ENCODE peak calls at places on chromosomes 5 and 9, in nine cellular contexts. B is progenitor cell of endocrine pancreas, N is ovary, K is HCT116, Q is BJ, D is RWPE1, V is B cell, U is epithelial cell of esophagus, L is uterus. M is an unnamed sample.

GRCh38 chr5:103589416-103590175 is 27.0 kb upstream of the NUDT12 start:
- DNase-seq in U (no peak), K (no peak), D (no peak), N (no peak), V (no peak), B (no peak), L (no peak), Q (no peak), M (no peak)

GRCh38 chr9:99027414-99027813 is 77.5 kb upstream of the TGFBR1 start:
- DNase-seq in K (no peak), N (no peak), V (no peak), U (no peak), B (no peak), Q (no peak), L (no peak), D (no peak), M (no peak)

GRCh38 chr9:77495834-77496671 is 152.1 kb downstream of the GNA14 start:
- DNase-seq in K (no peak), L (peak), U (peak), Q (peak), B (no peak), N (no peak), V (no peak), D (peak), M (no peak)

GRCh38 chr5:149959406-149960236 is 937 bp upstream of the SLC26A2 start:
- DNase-seq in U (peak), L (no peak), V (peak), N (peak), K (peak), Q (no peak), D (peak), B (no peak), M (no peak)

GRCh38 chr5:65481171-65481575 is 547 bp downstream of the ADAMTS6 start:
- DNase-seq in N (no peak), D (no peak), U (no peak), B (no peak), K (no peak), L (no peak), V (no peak), Q (no peak), M (no peak)

GRCh38 chr5:69288069-69288468 is 44.5 kb downstream of the CCDC125 start:
- DNase-seq in B (no peak), V (no peak), U (no peak), D (no peak), N (no peak), Q (no peak), K (no peak), L (no peak), M (no peak)

GRCh38 chr5:42950466-42951168 is 89.5 kb downstream of the ANXA2R start:
- DNase-seq in D (peak), V (peak), L (peak), B (no peak), Q (peak), K (peak), U (peak), N (peak), M (peak)

GRCh38 chr9:36625006-36625600 is 52.4 kb downstream of the MELK start:
- DNase-seq in U (peak), Q (no peak), D (peak), L (peak), B (no peak), V (no peak), K (peak), N (peak), M (no peak)

GRCh38 chr9:97854696-97855485 is 1.9 kb downstream of the FOXE1 start:
- DNase-seq in B (no peak), L (no peak), N (no peak), U (no peak), K (no peak), D (no peak), V (no peak), Q (no peak), M (no peak)

GRCh38 chr5:32450952-32451351 is 6.4 kb upstream of the ZFR start:
- DNase-seq in D (no peak), N (no peak), L (no peak), Q (no peak), K (peak), B (no peak), U (peak), V (no peak), M (no peak)

GRCh38 chr5:42403236-42403635 is 20.0 kb upstream of the GHR start:
- DNase-seq in B (no peak), V (no peak), D (no peak), U (no peak), L (no peak), Q (no peak), N (no peak), K (no peak), M (no peak)

GRCh38 chr5:91928751-91929521 is 545.8 kb upstream of the ARRDC3 start:
- DNase-seq in V (no peak), N (no peak), B (no peak), U (peak), Q (no peak), D (peak), K (peak), L (no peak), M (no peak)

GRCh38 chr5:137254153-137254552 is 245.0 kb downstream of the SPOCK1 start:
- DNase-seq in Q (peak), N (no peak), K (no peak), L (no peak), U (no peak), D (no peak), B (no peak), V (no peak), M (no peak)

GRCh38 chr9:115944166-115944948 is 209.2 kb upstream of the PAPPA start:
- DNase-seq in D (peak), B (no peak), L (peak), K (no peak), V (no peak), N (peak), Q (peak), U (peak), M (peak)

GRCh38 chr5:157342822-157343402 is 77.0 kb downstream of the CYFIP2 start:
- DNase-seq in D (peak), U (peak), N (no peak), L (no peak), B (no peak), V (peak), Q (no peak), K (peak), M (no peak)

GRCh38 chr5:67515020-67515689 is 318.6 kb upstream of the CD180 start:
- DNase-seq in U (no peak), Q (no peak), N (no peak), K (no peak), D (no peak), B (no peak), V (no peak), L (no peak), M (no peak)

GRCh38 chr9:97445119-97445701 is 33.3 kb downstream of the TDRD7 start:
- DNase-seq in L (no peak), N (no peak), K (no peak), Q (no peak), B (no peak), U (peak), V (no peak), D (no peak), M (no peak)

GRCh38 chr5:11494340-11494739 is 409.9 kb downstream of the CTNND2 start:
- DNase-seq in D (no peak), N (no peak), Q (no peak), B (no peak), L (no peak), K (no peak), U (peak), V (no peak), M (no peak)

GRCh38 chr5:102901821-102902448 is 146.8 kb downstream of the PAM start:
- DNase-seq in B (no peak), K (no peak), U (peak), D (peak), Q (no peak), L (no peak), V (no peak), N (no peak), M (no peak)

GRCh38 chr9:122218885-122219855 is 9.6 kb downstream of the LHX6 start:
- DNase-seq in B (no peak), U (no peak), N (no peak), V (peak), K (no peak), Q (no peak), L (no peak), D (no peak), M (peak)

GRCh38 chr9:123062306-123063171 is 29.1 kb downstream of the GPR21 start:
- DNase-seq in B (no peak), U (no peak), Q (no peak), L (no peak), D (no peak), V (no peak), K (no peak), N (no peak), M (no peak)

GRCh38 chr9:8783999-8784398 is 984.4 kb upstream of the DMAC1 start:
- DNase-seq in N (no peak), V (no peak), U (no peak), D (no peak), L (no peak), K (no peak), Q (no peak), B (no peak), M (no peak)

GRCh38 chr5:1772634-1773033 is 27.0 kb downstream of the MRPL36 start:
- DNase-seq in N (no peak), V (no peak), L (no peak), U (peak), K (peak), D (peak), Q (no peak), B (no peak), M (no peak)

GRCh38 chr5:27316283-27316675 is 277.9 kb upstream of the CDH9 start:
- DNase-seq in Q (no peak), V (no peak), B (no peak), N (no peak), K (no peak), U (peak), D (peak), L (no peak), M (no peak)

GRCh38 chr5:34918025-34918424 is 2.5 kb downstream of the BRIX1 start:
- DNase-seq in Q (no peak), N (no peak), K (no peak), L (no peak), B (no peak), V (no peak), U (no peak), D (no peak), M (no peak)

GRCh38 chr5:82620957-82621600 is 342.9 kb upstream of the RPS23 start:
- DNase-seq in N (no peak), B (no peak), K (no peak), V (no peak), U (no peak), Q (no peak), L (no peak), D (no peak), M (no peak)

GRCh38 chr5:63245271-63245670 is 666.7 kb downstream of the LRRC70 start:
- DNase-seq in D (no peak), K (no peak), U (peak), N (no peak), V (no peak), B (no peak), L (no peak), Q (no peak), M (no peak)

GRCh38 chr5:61200582-61201155 is 38.4 kb upstream of the SMIM15 start:
- DNase-seq in K (no peak), V (no peak), N (no peak), D (no peak), L (no peak), U (no peak), Q (no peak), B (no peak), M (no peak)

GRCh38 chr5:149940941-149941644 is 3.5 kb downstream of the PDE6A start:
- DNase-seq in Q (no peak), D (no peak), N (no peak), V (no peak), K (no peak), L (no peak), B (no peak), U (no peak), M (no peak)

GRCh38 chr9:16516887-16517286 is 353.6 kb downstream of the BNC2 start:
- DNase-seq in K (no peak), V (no peak), U (no peak), Q (no peak), N (no peak), B (no peak), L (no peak), D (no peak), M (no peak)

GRCh38 chr5:7548576-7548975 is 152.6 kb downstream of the ADCY2 start:
- DNase-seq in D (no peak), N (no peak), V (no peak), K (no peak), L (no peak), B (no peak), U (no peak), Q (no peak), M (no peak)

GRCh38 chr5:101904736-101905135 is 391.3 kb downstream of the SLCO4C1 start:
- DNase-seq in V (no peak), U (no peak), L (no peak), B (no peak), K (no peak), Q (no peak), D (no peak), N (no peak), M (no peak)

GRCh38 chr9:113590991-113591898 is 127.7 kb downstream of the RGS3 start:
- DNase-seq in V (peak), L (peak), Q (no peak), N (peak), B (peak), K (no peak), D (no peak), U (peak), M (no peak)

GRCh38 chr5:151086905-151087360 is 6.1 kb upstream of the TNIP1 start:
- DNase-seq in K (no peak), D (no peak), U (peak), V (peak), N (no peak), B (no peak), Q (no peak), L (no peak), M (no peak)

GRCh38 chr5:96812851-96813250 is 5.1 kb upstream of the ERAP1 start:
- DNase-seq in V (no peak), L (no peak), U (no peak), K (no peak), Q (no peak), D (no peak), N (no peak), B (no peak), M (no peak)

GRCh38 chr5:105409695-105410094 is 1847.1 kb upstream of the NUDT12 start:
- DNase-seq in L (no peak), K (no peak), Q (no peak), B (no peak), V (no peak), U (no peak), D (no peak), N (no peak), M (no peak)

GRCh38 chr5:105407190-105407589 is 1844.6 kb upstream of the NUDT12 start:
- DNase-seq in V (no peak), K (no peak), L (no peak), U (no peak), B (no peak), D (no peak), Q (no peak), N (no peak), M (no peak)
- TF ChIP-seq CTCF in V (no peak), K (no peak), L (no peak), U (no peak), B (no peak), D (no peak), Q (no peak), N (no peak), M (no peak)

GRCh38 chr5:141369994-141370848 is at the start of gene PCDHGB3:
- DNase-seq in U (peak), L (no peak), N (no peak), K (no peak), V (no peak), D (no peak), Q (no peak), B (no peak), M (no peak)
- TF ChIP-seq CTCF in U (peak), L (no peak), N (no peak), K (no peak), V (peak), D (peak), Q (peak), B (no peak), M (no peak)

GRCh38 chr5:108484035-108484434 is 102.1 kb upstream of the FBXL17 start:
- DNase-seq in L (no peak), K (no peak), U (no peak), Q (no peak), N (no peak), V (no peak), D (no peak), B (no peak), M (no peak)

DNA sequence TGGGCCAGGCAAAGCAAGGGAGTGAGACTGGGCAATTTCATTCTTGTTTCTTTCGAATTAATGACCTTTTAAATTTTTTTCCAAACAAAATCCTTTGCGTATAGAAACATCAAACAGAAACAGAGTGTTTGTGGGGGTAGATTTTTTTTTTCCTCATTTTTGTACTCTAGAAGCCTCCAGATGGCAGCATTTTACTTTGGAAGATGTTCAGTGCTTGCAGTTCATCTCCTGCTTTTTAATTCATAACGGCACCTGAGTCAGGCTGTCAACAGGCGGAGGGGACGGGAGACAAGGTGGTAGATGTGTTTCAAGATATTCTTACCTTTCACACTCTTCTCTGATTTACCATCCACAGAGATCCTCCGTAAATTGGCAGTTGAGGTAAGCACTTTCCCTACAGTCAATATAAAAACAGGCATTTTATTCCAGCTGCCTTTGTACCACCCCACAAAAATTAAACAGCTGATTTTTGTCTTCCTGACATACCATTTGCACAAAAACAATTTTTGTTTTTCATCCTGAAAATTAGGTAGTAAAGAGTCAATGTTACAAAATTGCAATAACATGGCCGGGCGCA is 99.5 kb upstream of the FBXL17 start:
- DNase-seq in N (no peak), Q (no peak), D (peak), L (no peak), K (peak), V (no peak), B (no peak), U (peak), M (no peak)
- TF ChIP-seq CTCF in N (no peak), Q (peak), D (peak), L (peak), K (peak), V (no peak), B (peak), U (peak), M (peak)

GRCh38 chr5:172939561-172939960 is 19.7 kb upstream of the RPL26L1 start:
- DNase-seq in K (no peak), D (no peak), L (no peak), U (no peak), Q (no peak), B (no peak), N (no peak), V (no peak), M (no peak)

GRCh38 chr5:172940242-172941066 is 18.8 kb upstream of the RPL26L1 start:
- DNase-seq in Q (no peak), L (no peak), N (peak), D (no peak), U (no peak), V (no peak), B (no peak), K (no peak), M (no peak)

GRCh38 chr5:172941067-172941516 is 18.1 kb upstream of the RPL26L1 start:
- DNase-seq in K (no peak), V (no peak), Q (no peak), B (no peak), D (no peak), L (no peak), U (no peak), N (peak), M (no peak)

GRCh38 chr5:172936441-172936840 is 22.8 kb upstream of the RPL26L1 start:
- DNase-seq in B (no peak), N (no peak), D (no peak), Q (no peak), K (no peak), L (no peak), V (no peak), U (no peak), M (no peak)

GRCh38 chr5:172939045-172939444 is 20.2 kb upstream of the RPL26L1 start:
- DNase-seq in V (no peak), U (peak), Q (no peak), D (no peak), B (no peak), L (no peak), K (peak), N (peak), M (no peak)
- TF ChIP-seq CTCF in V (no peak), U (peak), Q (peak), D (no peak), B (peak), L (no peak), K (peak), N (no peak), M (no peak)

GRCh38 chr9:69089491-69089890 is 53.9 kb downstream of the FXN start:
- DNase-seq in V (no peak), Q (no peak), U (no peak), D (no peak), B (no peak), L (no peak), K (no peak), N (no peak), M (no peak)
- TF ChIP-seq CTCF in V (no peak), Q (no peak), U (no peak), D (no peak), B (no peak), L (no peak), K (no peak), N (no peak), M (no peak)

M was measured in coronary artery.